ENCODE peak calls at places on chromosomes 7 and 10, in five cellular contexts. M, Q, W, P and L are unnamed samples.

GRCh38 chr7:127937066-127937680 is 94.1 kb downstream of the LRRC4 start:
- DNase-seq in Q (no peak), W (no peak), M (no peak), P (no peak), L (no peak)

GRCh38 chr7:144834516-144835165 is 1.2 kb downstream of the TPK1 start:
- DNase-seq in W (no peak), P (no peak), Q (no peak), M (no peak), L (no peak)

GRCh38 chr7:101486056-101486763 is 123.5 kb downstream of the COL26A1 start:
- DNase-seq in Q (no peak), W (no peak), P (no peak), M (no peak), L (no peak)

GRCh38 chr7:82542665-82543064 is 99.1 kb upstream of the CACNA2D1 start:
- DNase-seq in P (peak), Q (no peak), W (no peak), M (no peak), L (no peak)

GRCh38 chr10:132189016-132189415 is 2.3 kb downstream of the DPYSL4 start:
- DNase-seq in Q (no peak), P (no peak), W (no peak), M (no peak), L (no peak)

GRCh38 chr7:75716992-75717626 is 21.6 kb downstream of the HIP1 start:
- DNase-seq in Q (no peak), W (no peak), P (peak), M (peak), L (no peak)

GRCh38 chr7:125112741-125113309 is 183.2 kb upstream of the POT1 start:
- DNase-seq in W (no peak), Q (no peak), P (no peak), M (peak), L (no peak)

GRCh38 chr7:26658698-26659084 is 205.7 kb downstream of the SKAP2 start:
- DNase-seq in W (no peak), P (no peak), Q (no peak), M (no peak), L (no peak)

GRCh38 chr10:86657011-86657395 is 2.7 kb downstream of the OPN4 start:
- DNase-seq in M (no peak), Q (no peak), W (no peak), P (no peak), L (no peak)

GRCh38 chr7:144785491-144785890 is 50.4 kb downstream of the TPK1 start:
- DNase-seq in M (no peak), P (no peak), Q (no peak), W (no peak), L (no peak)

GRCh38 chr10:89393898-89394297 is 1.5 kb downstream of the IFIT1 start:
- DNase-seq in Q (no peak), P (no peak), M (peak), W (no peak), L (no peak)

GRCh38 chr10:4136121-4136520 is 351.1 kb upstream of the KLF6 start:
- DNase-seq in P (no peak), Q (no peak), W (no peak), M (peak), L (no peak)

GRCh38 chr10:110798340-110798739 is 73.4 kb upstream of the PDCD4 start:
- DNase-seq in W (no peak), Q (no peak), P (no peak), M (no peak), L (no peak)

GRCh38 chr10:97029271-97029670 is 156.5 kb downstream of the SLIT1 start:
- DNase-seq in Q (no peak), M (no peak), P (no peak), W (no peak), L (no peak)

GRCh38 chr10:45471531-45472310 is 97.7 kb downstream of the ALOX5 start:
- DNase-seq in M (no peak), P (no peak), W (no peak), Q (no peak), L (no peak)

GRCh38 chr10:6267941-6268340 is 65.2 kb downstream of the PFKFB3 start:
- DNase-seq in P (no peak), W (peak), Q (no peak), M (no peak), L (no peak)

GRCh38 chr7:12674861-12675260 is 12.6 kb upstream of the ARL4A start:
- DNase-seq in W (peak), Q (no peak), M (peak), P (no peak), L (no peak)

GRCh38 chr7:136405931-136406777 is 429.0 kb upstream of the MTPN start:
- DNase-seq in M (peak), W (peak), Q (no peak), P (no peak), L (no peak)

GRCh38 chr7:123372368-123372767 is 162.0 kb downstream of the IQUB start:
- DNase-seq in W (no peak), P (no peak), Q (no peak), M (no peak), L (no peak)

GRCh38 chr7:73909051-73909941 is 48.3 kb downstream of the TMEM270 start:
- DNase-seq in M (no peak), P (no peak), Q (no peak), W (no peak), L (no peak)

GRCh38 chr10:21304198-21304597 is 221.3 kb downstream of the SKIDA1 start:
- DNase-seq in W (no peak), P (no peak), M (peak), Q (no peak), L (no peak)

GRCh38 chr7:2384354-2385243 is 18.8 kb upstream of the CHST12 start:
- DNase-seq in M (peak), Q (no peak), W (no peak), P (no peak), L (no peak)
- TF ChIP-seq CTCF in M (peak), Q (no peak), W (no peak), P (peak), L (peak)

GRCh38 chr10:28586176-28586575 is 53.3 kb downstream of the WAC start:
- DNase-seq in W (no peak), M (no peak), P (no peak), Q (no peak), L (no peak)
- TF ChIP-seq CTCF in W (no peak), M (no peak), P (no peak), Q (no peak), L (no peak)

DNA sequence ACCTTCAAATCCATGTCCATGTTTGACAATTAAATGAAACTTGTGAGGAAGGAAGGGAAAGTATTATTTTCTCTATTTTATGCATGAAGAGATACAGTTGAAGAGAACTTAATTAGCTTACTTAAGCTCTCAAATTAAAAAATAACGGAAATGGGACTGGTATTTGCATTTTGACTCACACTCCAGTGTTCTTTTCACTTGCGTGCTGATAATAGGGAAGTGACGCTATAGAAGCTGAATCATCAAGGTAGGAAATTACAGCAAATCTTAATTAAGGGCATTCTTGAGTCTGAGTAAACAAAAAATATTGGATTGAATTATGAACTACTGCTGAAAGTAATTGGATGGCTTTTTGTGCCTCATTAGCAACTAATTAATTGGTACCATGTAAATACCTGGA is 44.0 kb upstream of the NPVF start:
- DNase-seq in P (no peak), Q (no peak), M (peak), W (no peak), L (no peak)
- TF ChIP-seq CTCF in P (no peak), Q (no peak), M (no peak), W (no peak), L (no peak)

DNA sequence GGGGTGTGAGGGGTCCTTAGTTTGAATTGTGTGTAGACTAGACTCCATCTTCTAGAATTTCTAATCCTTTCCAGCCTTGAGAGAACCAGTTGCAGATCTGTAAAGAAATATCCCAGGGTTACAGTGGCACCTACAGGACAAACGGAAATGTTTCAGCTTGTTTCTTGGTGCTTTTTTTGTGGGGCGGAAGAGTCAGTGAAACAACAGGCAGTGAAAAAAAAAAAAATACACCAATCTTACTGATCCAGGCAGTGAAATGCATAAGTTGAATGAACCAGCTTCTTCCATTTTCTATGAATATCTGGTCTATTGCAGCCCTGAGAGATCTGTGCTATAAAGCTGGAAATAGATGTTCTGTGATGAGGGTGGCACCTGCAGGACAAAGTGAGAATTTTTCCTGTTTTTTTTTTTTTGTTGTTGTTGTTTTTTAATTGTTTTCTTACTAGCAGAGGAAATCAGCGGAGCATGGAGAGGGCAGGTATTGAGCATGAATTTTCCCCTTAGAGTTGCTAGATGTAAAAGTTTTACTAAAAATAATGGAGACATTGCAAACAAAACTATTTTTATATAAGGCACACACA is 81.9 kb upstream of the DYNC1I1 start:
- DNase-seq in W (peak), Q (no peak), P (no peak), M (peak), L (no peak)
- TF ChIP-seq CTCF in W (peak), Q (peak), P (peak), M (peak), L (peak)

GRCh38 chr7:140005754-140006503 is 56.8 kb downstream of the PARP12 start:
- DNase-seq in M (peak), W (peak), P (no peak), Q (no peak), L (no peak)
- TF ChIP-seq CTCF in M (peak), W (no peak), P (peak), Q (peak), L (peak)

GRCh38 chr10:70063418-70064098 is 10.9 kb downstream of the MACROH2A2 start:
- DNase-seq in P (no peak), W (no peak), Q (no peak), M (peak), L (no peak)
- TF ChIP-seq CTCF in P (no peak), W (no peak), Q (no peak), M (no peak), L (no peak)